ENCODE peak calls at places on chromosomes 3 and 15, in nine cellular contexts. One of them, this sample, is unnamed.

GRCh38 chr3:184910664-184911063 is 98.7 kb downstream of the VPS8 start:
- DNase-seq in BJ: no peak
- DNase-seq in thyroid gland: no peak
- DNase-seq in fibroblast of the aortic adventitia: no peak
- DNase-seq in bronchial epithelial cell: no peak
- DNase-seq in brain microvascular endothelial cell: no peak
- DNase-seq in left ventricle myocardium inferior: no peak
- DNase-seq in thoracic aorta: no peak
- DNase-seq in A549: no peak
- DNase-seq in this sample: no peak

GRCh38 chr15:64288999-64289398 is 67.0 kb downstream of the CSNK1G1 start:
- DNase-seq in BJ: no peak
- DNase-seq in thyroid gland: no peak
- DNase-seq in fibroblast of the aortic adventitia: no peak
- DNase-seq in bronchial epithelial cell: no peak
- DNase-seq in brain microvascular endothelial cell: no peak
- DNase-seq in left ventricle myocardium inferior: no peak
- DNase-seq in thoracic aorta: no peak
- DNase-seq in A549: no peak
- DNase-seq in this sample: no peak

GRCh38 chr15:81334768-81335447 is 11.0 kb upstream of the STARD5 start:
- DNase-seq in BJ: no peak
- DNase-seq in thyroid gland: no peak
- DNase-seq in fibroblast of the aortic adventitia: peak; percentile 83
- DNase-seq in bronchial epithelial cell: no peak
- DNase-seq in brain microvascular endothelial cell: no peak
- DNase-seq in left ventricle myocardium inferior: no peak
- DNase-seq in thoracic aorta: no peak
- DNase-seq in A549: no peak
- DNase-seq in this sample: peak; percentile 88

GRCh38 chr3:10555263-10555662 is 49.9 kb upstream of the ATP2B2 start:
- DNase-seq in BJ: no peak
- DNase-seq in thyroid gland: no peak
- DNase-seq in fibroblast of the aortic adventitia: no peak
- DNase-seq in bronchial epithelial cell: no peak
- DNase-seq in brain microvascular endothelial cell: no peak
- DNase-seq in left ventricle myocardium inferior: no peak
- DNase-seq in thoracic aorta: no peak
- DNase-seq in A549: no peak
- DNase-seq in this sample: no peak

GRCh38 chr15:80494311-80494710 is 90.1 kb downstream of the ARNT2 start:
- DNase-seq in BJ: no peak
- DNase-seq in thyroid gland: no peak
- DNase-seq in fibroblast of the aortic adventitia: peak; percentile 75
- DNase-seq in bronchial epithelial cell: peak; percentile 42
- DNase-seq in brain microvascular endothelial cell: peak; percentile 43
- DNase-seq in left ventricle myocardium inferior: no peak
- DNase-seq in thoracic aorta: no peak
- DNase-seq in A549: peak; percentile 52
- DNase-seq in this sample: peak; percentile 82

GRCh38 chr3:60291115-60291514 is 960.1 kb downstream of the FHIT start:
- DNase-seq in BJ: no peak
- DNase-seq in thyroid gland: no peak
- DNase-seq in fibroblast of the aortic adventitia: no peak
- DNase-seq in bronchial epithelial cell: no peak
- DNase-seq in brain microvascular endothelial cell: no peak
- DNase-seq in left ventricle myocardium inferior: no peak
- DNase-seq in thoracic aorta: no peak
- DNase-seq in A549: no peak
- DNase-seq in this sample: no peak

GRCh38 chr3:130692455-130692854 is 54.2 kb downstream of the PIK3R4 start:
- DNase-seq in BJ: no peak
- DNase-seq in thyroid gland: no peak
- DNase-seq in fibroblast of the aortic adventitia: peak; percentile 21
- DNase-seq in bronchial epithelial cell: peak; percentile 86
- DNase-seq in brain microvascular endothelial cell: no peak
- DNase-seq in left ventricle myocardium inferior: no peak
- DNase-seq in thoracic aorta: no peak
- DNase-seq in A549: no peak
- DNase-seq in this sample: peak; percentile 60

GRCh38 chr3:100008081-100008698 is 106.1 kb downstream of the FILIP1L start:
- DNase-seq in BJ: no peak
- DNase-seq in thyroid gland: no peak
- DNase-seq in fibroblast of the aortic adventitia: peak; percentile 56
- DNase-seq in bronchial epithelial cell: no peak
- DNase-seq in brain microvascular endothelial cell: no peak
- DNase-seq in left ventricle myocardium inferior: no peak
- DNase-seq in thoracic aorta: no peak
- DNase-seq in A549: no peak
- DNase-seq in this sample: peak; percentile 38

GRCh38 chr15:90762109-90762508 is 45.0 kb downstream of the BLM start:
- DNase-seq in BJ: no peak
- DNase-seq in thyroid gland: peak; percentile 20
- DNase-seq in fibroblast of the aortic adventitia: peak; percentile 33
- DNase-seq in bronchial epithelial cell: no peak
- DNase-seq in brain microvascular endothelial cell: peak; percentile 25
- DNase-seq in left ventricle myocardium inferior: peak; percentile 77
- DNase-seq in thoracic aorta: peak; percentile 53
- DNase-seq in A549: no peak
- DNase-seq in this sample: peak; percentile 64

GRCh38 chr15:70763950-70764730 is 782 bp upstream of the UACA start:
- DNase-seq in BJ: no peak
- DNase-seq in thyroid gland: peak; percentile 47
- DNase-seq in fibroblast of the aortic adventitia: no peak
- DNase-seq in bronchial epithelial cell: no peak
- DNase-seq in brain microvascular endothelial cell: no peak
- DNase-seq in left ventricle myocardium inferior: no peak
- DNase-seq in thoracic aorta: no peak
- DNase-seq in A549: no peak
- DNase-seq in this sample: no peak

GRCh38 chr15:43932907-43933306 is 106.1 kb downstream of the WDR76 start:
- DNase-seq in BJ: no peak
- DNase-seq in thyroid gland: no peak
- DNase-seq in fibroblast of the aortic adventitia: peak; percentile 61
- DNase-seq in bronchial epithelial cell: no peak
- DNase-seq in brain microvascular endothelial cell: no peak
- DNase-seq in left ventricle myocardium inferior: peak; percentile 21
- DNase-seq in thoracic aorta: no peak
- DNase-seq in A549: no peak
- DNase-seq in this sample: peak; percentile 42

GRCh38 chr3:122665226-122665786 is 15.3 kb upstream of the PARP14 start:
- DNase-seq in BJ: no peak
- DNase-seq in thyroid gland: no peak
- DNase-seq in fibroblast of the aortic adventitia: no peak
- DNase-seq in bronchial epithelial cell: no peak
- DNase-seq in brain microvascular endothelial cell: no peak
- DNase-seq in left ventricle myocardium inferior: no peak
- DNase-seq in thoracic aorta: no peak
- DNase-seq in A549: no peak
- DNase-seq in this sample: no peak

GRCh38 chr3:122661633-122662032 is 19.0 kb upstream of the PARP14 start:
- DNase-seq in BJ: no peak
- DNase-seq in thyroid gland: no peak
- DNase-seq in fibroblast of the aortic adventitia: no peak
- DNase-seq in bronchial epithelial cell: no peak
- DNase-seq in brain microvascular endothelial cell: no peak
- DNase-seq in left ventricle myocardium inferior: no peak
- DNase-seq in thoracic aorta: no peak
- DNase-seq in A549: no peak
- DNase-seq in this sample: no peak

DNA sequence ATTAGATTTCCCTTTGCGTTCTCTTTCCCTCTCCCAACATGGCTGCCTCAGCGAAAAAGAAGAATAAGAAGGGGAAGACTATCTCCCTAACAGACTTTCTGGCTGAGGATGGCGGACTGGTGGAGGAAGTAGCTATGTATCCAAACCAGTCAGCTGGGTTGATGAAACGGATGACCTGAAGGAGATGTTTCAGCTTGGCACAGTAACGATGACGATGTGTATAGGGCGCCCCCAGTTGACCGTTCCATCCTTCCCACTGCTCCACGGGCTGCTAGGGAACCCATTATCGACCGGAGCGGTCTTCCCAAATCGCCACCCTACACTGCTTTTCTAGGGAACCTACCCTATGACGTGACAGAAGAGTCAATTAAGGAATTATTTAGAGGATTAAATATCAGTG is 20.1 kb upstream of the PARP14 start:
- DNase-seq in BJ: no peak
- DNase-seq in thyroid gland: no peak
- DNase-seq in fibroblast of the aortic adventitia: no peak
- DNase-seq in bronchial epithelial cell: no peak
- DNase-seq in brain microvascular endothelial cell: no peak
- DNase-seq in left ventricle myocardium inferior: no peak
- DNase-seq in thoracic aorta: no peak
- DNase-seq in A549: peak; percentile 16
- DNase-seq in this sample: peak; percentile 21
- TF ChIP-seq CTCF in BJ: no peak
- TF ChIP-seq CTCF in thyroid gland: no peak
- TF ChIP-seq CTCF in fibroblast of the aortic adventitia: no peak
- TF ChIP-seq CTCF in bronchial epithelial cell: no peak
- TF ChIP-seq CTCF in brain microvascular endothelial cell: no peak
- TF ChIP-seq CTCF in left ventricle myocardium inferior: no peak
- TF ChIP-seq CTCF in thoracic aorta: no peak
- TF ChIP-seq CTCF in A549: no peak
- TF ChIP-seq CTCF in this sample: peak; percentile 4

DNA sequence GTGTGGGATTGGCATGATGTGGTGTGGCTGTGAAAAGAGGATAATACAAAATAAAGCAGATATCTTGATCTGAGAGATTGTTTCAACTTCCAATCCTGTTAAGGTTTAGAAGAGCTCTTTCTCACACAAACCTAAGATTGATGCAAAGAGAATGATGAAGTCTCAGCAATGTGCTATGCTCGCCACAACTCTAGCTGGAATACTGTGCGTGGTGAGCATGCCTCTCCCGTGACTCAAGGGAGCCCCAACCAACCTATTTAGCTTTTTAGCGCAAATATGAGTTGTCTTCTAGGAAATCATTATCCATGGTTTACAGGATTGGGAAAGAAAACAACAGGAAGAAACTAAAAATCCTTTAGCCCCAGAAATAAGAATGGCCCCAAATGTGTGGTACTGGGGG is 28.5 kb downstream of the BTLA start:
- DNase-seq in BJ: no peak
- DNase-seq in thyroid gland: no peak
- DNase-seq in fibroblast of the aortic adventitia: peak; percentile 14
- DNase-seq in bronchial epithelial cell: no peak
- DNase-seq in brain microvascular endothelial cell: peak; percentile 63
- DNase-seq in left ventricle myocardium inferior: no peak
- DNase-seq in thoracic aorta: no peak
- DNase-seq in A549: no peak
- DNase-seq in this sample: peak; percentile 15
- H3K4me3 ChIP-seq in BJ: no peak overlapping the region
- H3K4me3 ChIP-seq in thyroid gland: no peak overlapping the region
- H3K4me3 ChIP-seq in fibroblast of the aortic adventitia: no peak overlapping the region
- H3K4me3 ChIP-seq in bronchial epithelial cell: no peak overlapping the region
- H3K4me3 ChIP-seq in brain microvascular endothelial cell: no peak overlapping the region
- H3K4me3 ChIP-seq in left ventricle myocardium inferior: no peak overlapping the region
- H3K4me3 ChIP-seq in thoracic aorta: no peak overlapping the region
- H3K4me3 ChIP-seq in A549: no peak overlapping the region
- H3K4me3 ChIP-seq in this sample: no peak overlapping the region

DNA sequence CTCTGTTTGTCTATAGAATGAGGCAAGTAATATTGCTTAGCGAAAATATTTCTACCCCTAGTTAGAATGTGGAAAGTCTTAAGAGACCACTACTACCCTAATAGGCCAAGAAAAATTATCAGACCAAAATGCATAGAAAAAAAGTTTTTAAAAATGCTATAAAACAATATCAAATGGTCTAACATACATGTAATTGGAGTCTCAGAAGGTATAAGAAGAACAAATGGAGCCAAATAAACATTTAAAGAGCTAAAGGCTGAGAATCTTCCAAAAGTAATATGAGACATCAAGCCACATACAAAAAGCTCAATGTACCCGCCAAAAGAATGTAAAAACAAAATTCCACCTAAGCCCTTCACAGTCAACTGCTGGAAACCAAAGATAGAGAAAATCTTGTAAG is 133.5 kb upstream of the GADL1 start:
- DNase-seq in BJ: no peak
- DNase-seq in thyroid gland: no peak
- DNase-seq in fibroblast of the aortic adventitia: no peak
- DNase-seq in bronchial epithelial cell: no peak
- DNase-seq in brain microvascular endothelial cell: no peak
- DNase-seq in left ventricle myocardium inferior: no peak
- DNase-seq in thoracic aorta: no peak
- DNase-seq in A549: no peak
- DNase-seq in this sample: no peak
- TF ChIP-seq CTCF in BJ: no peak
- TF ChIP-seq CTCF in thyroid gland: no peak
- TF ChIP-seq CTCF in fibroblast of the aortic adventitia: no peak
- TF ChIP-seq CTCF in bronchial epithelial cell: no peak
- TF ChIP-seq CTCF in brain microvascular endothelial cell: no peak
- TF ChIP-seq CTCF in left ventricle myocardium inferior: no peak
- TF ChIP-seq CTCF in thoracic aorta: no peak
- TF ChIP-seq CTCF in A549: no peak
- TF ChIP-seq CTCF in this sample: no peak

GRCh38 chr3:77345009-77345408 is 305.1 kb downstream of the ROBO2 start:
- DNase-seq in BJ: no peak
- DNase-seq in thyroid gland: no peak
- DNase-seq in fibroblast of the aortic adventitia: no peak
- DNase-seq in bronchial epithelial cell: no peak
- DNase-seq in brain microvascular endothelial cell: no peak
- DNase-seq in left ventricle myocardium inferior: no peak
- DNase-seq in thoracic aorta: no peak
- DNase-seq in A549: no peak
- DNase-seq in this sample: no peak

GRCh38 chr3:77342688-77343087 is 302.8 kb downstream of the ROBO2 start:
- DNase-seq in BJ: no peak
- DNase-seq in thyroid gland: no peak
- DNase-seq in fibroblast of the aortic adventitia: no peak
- DNase-seq in bronchial epithelial cell: no peak
- DNase-seq in brain microvascular endothelial cell: no peak
- DNase-seq in left ventricle myocardium inferior: no peak
- DNase-seq in thoracic aorta: no peak
- DNase-seq in A549: no peak
- DNase-seq in this sample: no peak

GRCh38 chr3:77348244-77348855 is 308.5 kb downstream of the ROBO2 start:
- DNase-seq in BJ: no peak
- DNase-seq in thyroid gland: no peak
- DNase-seq in fibroblast of the aortic adventitia: no peak
- DNase-seq in bronchial epithelial cell: peak; percentile 35
- DNase-seq in brain microvascular endothelial cell: peak; percentile 53
- DNase-seq in left ventricle myocardium inferior: no peak
- DNase-seq in thoracic aorta: no peak
- DNase-seq in A549: peak; percentile 35
- DNase-seq in this sample: peak; percentile 10
- H3K4me3 ChIP-seq in BJ: no peak overlapping the region
- H3K4me3 ChIP-seq in thyroid gland: no peak overlapping the region
- H3K4me3 ChIP-seq in fibroblast of the aortic adventitia: no peak overlapping the region
- H3K4me3 ChIP-seq in bronchial epithelial cell: no peak overlapping the region
- H3K4me3 ChIP-seq in brain microvascular endothelial cell: no peak overlapping the region
- H3K4me3 ChIP-seq in left ventricle myocardium inferior: no peak overlapping the region
- H3K4me3 ChIP-seq in thoracic aorta: no peak overlapping the region
- H3K4me3 ChIP-seq in A549: no peak overlapping the region
- H3K4me3 ChIP-seq in this sample: no peak overlapping the region